ENCODE peak calls at places on chromosome 15, in six cellular contexts. One of them, this sample, is unnamed.

GRCh38 chr15:28017423-28017924 is 81.6 kb downstream of the OCA2 start:
- DNase-seq in EL: no peak
- DNase-seq in ELR: no peak
- DNase-seq in DMS153: peak
- DNase-seq in DMS53: peak
- DNase-seq in GM10248: no peak
- DNase-seq in this sample: no peak

GRCh38 chr15:49145651-49146609 is 9.5 kb downstream of the COPS2 start:
- DNase-seq in DMS53: peak
- DNase-seq in ELR: peak
- DNase-seq in DMS153: peak
- DNase-seq in GM10248: peak
- DNase-seq in EL: peak
- DNase-seq in this sample: no peak

GRCh38 chr15:40289140-40289775 is 6.4 kb upstream of the ANKRD63 start:
- DNase-seq in DMS153: peak
- DNase-seq in DMS53: peak
- DNase-seq in GM10248: no peak
- DNase-seq in EL: no peak
- DNase-seq in ELR: no peak
- DNase-seq in this sample: no peak

GRCh38 chr15:36501063-36501678 is 78.3 kb upstream of the CDIN1 start:
- DNase-seq in GM10248: peak
- DNase-seq in DMS153: peak
- DNase-seq in EL: peak
- DNase-seq in DMS53: peak
- DNase-seq in ELR: peak
- DNase-seq in this sample: no peak

GRCh38 chr15:96066852-96067490 is 263.5 kb upstream of the NR2F2 start:
- DNase-seq in DMS153: no peak
- DNase-seq in DMS53: no peak
- DNase-seq in ELR: no peak
- DNase-seq in EL: no peak
- DNase-seq in GM10248: no peak
- DNase-seq in this sample: peak

GRCh38 chr15:73983773-73984172 is 8.3 kb downstream of the STOML1 start:
- DNase-seq in DMS153: no peak
- DNase-seq in EL: no peak
- DNase-seq in GM10248: no peak
- DNase-seq in ELR: no peak
- DNase-seq in DMS53: no peak
- DNase-seq in this sample: no peak

GRCh38 chr15:33158359-33158758 is 36.2 kb downstream of the FMN1 start:
- DNase-seq in ELR: no peak
- DNase-seq in DMS53: no peak
- DNase-seq in DMS153: no peak
- DNase-seq in EL: no peak
- DNase-seq in GM10248: no peak
- DNase-seq in this sample: no peak

GRCh38 chr15:78540955-78541743 is 905 bp downstream of the PSMA4 start:
- DNase-seq in DMS153: no peak
- DNase-seq in DMS53: no peak
- DNase-seq in GM10248: peak
- DNase-seq in ELR: peak
- DNase-seq in EL: peak
- DNase-seq in this sample: no peak

GRCh38 chr15:25245801-25246622 is 192.8 kb downstream of the UBE3A start:
- DNase-seq in EL: no peak
- DNase-seq in DMS153: no peak
- DNase-seq in DMS53: no peak
- DNase-seq in ELR: no peak
- DNase-seq in GM10248: no peak
- DNase-seq in this sample: no peak

GRCh38 chr15:29674661-29675533 is 147.4 kb downstream of the TJP1 start:
- DNase-seq in EL: peak
- DNase-seq in DMS153: no peak
- DNase-seq in ELR: peak
- DNase-seq in GM10248: no peak
- DNase-seq in DMS53: peak
- DNase-seq in this sample: no peak

GRCh38 chr15:38217788-38218609 is 34.6 kb upstream of the SPRED1 start:
- DNase-seq in GM10248: no peak
- DNase-seq in DMS153: no peak
- DNase-seq in ELR: no peak
- DNase-seq in DMS53: peak
- DNase-seq in EL: peak
- DNase-seq in this sample: no peak

GRCh38 chr15:51652084-51652668 is 29.1 kb upstream of the SCG3 start:
- DNase-seq in EL: no peak
- DNase-seq in DMS53: no peak
- DNase-seq in GM10248: no peak
- DNase-seq in DMS153: no peak
- DNase-seq in ELR: no peak
- DNase-seq in this sample: no peak

GRCh38 chr15:100448481-100448880 is 80.3 kb downstream of the CERS3 start:
- DNase-seq in ELR: no peak
- DNase-seq in EL: no peak
- DNase-seq in DMS53: no peak
- DNase-seq in DMS153: no peak
- DNase-seq in GM10248: no peak
- DNase-seq in this sample: no peak

GRCh38 chr15:48086162-48086561 is 34.6 kb upstream of the SLC24A5 start:
- DNase-seq in ELR: no peak
- DNase-seq in DMS153: no peak
- DNase-seq in EL: no peak
- DNase-seq in DMS53: peak
- DNase-seq in GM10248: no peak
- DNase-seq in this sample: no peak

GRCh38 chr15:83943849-83944404 is 290.0 kb downstream of the ADAMTSL3 start:
- DNase-seq in EL: no peak
- DNase-seq in ELR: peak
- DNase-seq in DMS153: no peak
- DNase-seq in GM10248: no peak
- DNase-seq in DMS53: no peak
- DNase-seq in this sample: no peak

GRCh38 chr15:37106490-37107001 is 6.2 kb upstream of the MEIS2 start:
- DNase-seq in EL: peak
- DNase-seq in ELR: no peak
- DNase-seq in DMS153: no peak
- DNase-seq in DMS53: peak
- DNase-seq in GM10248: no peak
- DNase-seq in this sample: no peak

GRCh38 chr15:62068787-62069170 is 2.0 kb downstream of the C2CD4A start:
- DNase-seq in EL: peak
- DNase-seq in DMS153: no peak
- DNase-seq in ELR: peak
- DNase-seq in DMS53: peak
- DNase-seq in GM10248: no peak
- DNase-seq in this sample: no peak

GRCh38 chr15:31031471-31032064 is 40.1 kb upstream of the MTMR10 start:
- DNase-seq in ELR: peak
- DNase-seq in DMS153: no peak
- DNase-seq in DMS53: peak
- DNase-seq in GM10248: peak
- DNase-seq in EL: peak
- DNase-seq in this sample: no peak

GRCh38 chr15:40846846-40847224 is 3.0 kb downstream of the SPINT1 start:
- DNase-seq in GM10248: no peak
- DNase-seq in DMS153: no peak
- DNase-seq in EL: no peak
- DNase-seq in DMS53: peak
- DNase-seq in ELR: peak
- DNase-seq in this sample: no peak

GRCh38 chr15:55601374-55601773 is 13.2 kb upstream of the PYGO1 start:
- DNase-seq in GM10248: no peak
- DNase-seq in EL: no peak
- DNase-seq in DMS153: no peak
- DNase-seq in DMS53: no peak
- DNase-seq in ELR: no peak
- DNase-seq in this sample: no peak

GRCh38 chr15:77415450-77416448 is 4.2 kb downstream of the PEAK1 start:
- DNase-seq in GM10248: no peak
- DNase-seq in DMS53: no peak
- DNase-seq in EL: peak
- DNase-seq in DMS153: no peak
- DNase-seq in ELR: peak
- DNase-seq in this sample: no peak

GRCh38 chr15:26298666-26299065 is 435.5 kb upstream of the ATP10A start:
- DNase-seq in EL: no peak
- DNase-seq in DMS153: no peak
- DNase-seq in ELR: no peak
- DNase-seq in DMS53: no peak
- DNase-seq in GM10248: no peak
- DNase-seq in this sample: no peak

GRCh38 chr15:52785672-52786406 is 4.3 kb downstream of the ONECUT1 start:
- DNase-seq in DMS53: peak
- DNase-seq in EL: no peak
- DNase-seq in DMS153: no peak
- DNase-seq in ELR: no peak
- DNase-seq in GM10248: no peak
- DNase-seq in this sample: no peak

GRCh38 chr15:40029979-40030893 is 8.7 kb downstream of the SRP14 start:
- DNase-seq in ELR: peak
- DNase-seq in EL: peak
- DNase-seq in DMS53: peak
- DNase-seq in GM10248: no peak
- DNase-seq in DMS153: no peak
- DNase-seq in this sample: no peak

GRCh38 chr15:78456391-78456790 is 18.4 kb downstream of the IREB2 start:
- DNase-seq in GM10248: no peak
- DNase-seq in DMS53: no peak
- DNase-seq in DMS153: no peak
- DNase-seq in ELR: no peak
- DNase-seq in EL: no peak
- DNase-seq in this sample: no peak

GRCh38 chr15:78640840-78641733 is at the start of gene CHRNB4:
- DNase-seq in ELR: no peak
- DNase-seq in DMS153: no peak
- DNase-seq in EL: no peak
- DNase-seq in DMS53: peak
- DNase-seq in GM10248: no peak
- DNase-seq in this sample: no peak

GRCh38 chr15:85334241-85334640 is 46.2 kb upstream of the AKAP13 start:
- DNase-seq in DMS153: no peak
- DNase-seq in EL: no peak
- DNase-seq in DMS53: no peak
- DNase-seq in GM10248: no peak
- DNase-seq in ELR: no peak
- DNase-seq in this sample: no peak

GRCh38 chr15:31277335-31278055 is 49.1 kb upstream of the KLF13 start:
- DNase-seq in ELR: no peak
- DNase-seq in EL: no peak
- DNase-seq in DMS53: no peak
- DNase-seq in DMS153: no peak
- DNase-seq in GM10248: no peak
- DNase-seq in this sample: no peak

GRCh38 chr15:45157974-45158373 is 28.2 kb downstream of the DUOX1 start:
- DNase-seq in DMS53: no peak
- DNase-seq in ELR: peak
- DNase-seq in DMS153: no peak
- DNase-seq in EL: peak
- DNase-seq in GM10248: no peak
- DNase-seq in this sample: peak

GRCh38 chr15:58147151-58147550 is 9.0 kb downstream of the AQP9 start:
- DNase-seq in EL: no peak
- DNase-seq in DMS53: no peak
- DNase-seq in GM10248: no peak
- DNase-seq in DMS153: no peak
- DNase-seq in ELR: no peak
- DNase-seq in this sample: no peak

GRCh38 chr15:36596915-36597314 is 17.5 kb downstream of the CDIN1 start:
- DNase-seq in DMS153: no peak
- DNase-seq in DMS53: no peak
- DNase-seq in ELR: peak
- DNase-seq in EL: no peak
- DNase-seq in GM10248: no peak
- DNase-seq in this sample: no peak

GRCh38 chr15:67821784-67822451 is 3.4 kb upstream of the SKOR1 start:
- DNase-seq in DMS153: no peak
- DNase-seq in ELR: no peak
- DNase-seq in GM10248: no peak
- DNase-seq in EL: no peak
- DNase-seq in DMS53: peak
- DNase-seq in this sample: no peak

GRCh38 chr15:40252438-40253178 is 13.7 kb downstream of the PAK6 start:
- DNase-seq in ELR: no peak
- DNase-seq in EL: no peak
- DNase-seq in DMS153: no peak
- DNase-seq in GM10248: no peak
- DNase-seq in DMS53: peak
- DNase-seq in this sample: no peak

GRCh38 chr15:61748529-61748928 is 311.7 kb downstream of the VPS13C start:
- DNase-seq in DMS153: peak
- DNase-seq in ELR: no peak
- DNase-seq in EL: no peak
- DNase-seq in GM10248: no peak
- DNase-seq in DMS53: peak
- DNase-seq in this sample: no peak

This sample was measured in NCI-H2107.